ENCODE peak calls at places on chromosomes 4 and X, in nine cellular contexts. G, W, M, Y, F, D, C, Q and R are unnamed samples.

GRCh38 chr4:156971623-156972369 is at the start of gene PDGFC:
- DNase-seq in G (peak), W (peak), M (peak), Y (peak), F (peak), D (peak), C (peak), Q (peak), R (peak)

GRCh38 chr4:1463927-1464540 is 57.8 kb upstream of the NKX1-1 start:
- DNase-seq in G (no peak), W (no peak), M (no peak), Y (no peak), F (no peak), D (no peak), C (peak), Q (no peak), R (no peak)

GRCh38 chr4:163548481-163549243 is 54.2 kb downstream of the TMA16 start:
- DNase-seq in G (no peak), W (peak), M (no peak), Y (no peak), F (no peak), D (peak), C (no peak), Q (peak), R (peak)

GRCh38 chrX:132266583-132267355 is 47.5 kb upstream of the RAP2C start:
- DNase-seq in G (no peak), W (no peak), M (peak), Y (no peak), F (no peak), D (no peak), C (no peak), Q (no peak), R (peak)

GRCh38 chrX:99394450-99394849 is 1015.6 kb downstream of the PCDH19 start:
- DNase-seq in G (no peak), W (peak), M (no peak), Y (no peak), F (no peak), D (no peak), C (no peak), Q (peak), R (no peak)

GRCh38 chrX:101462892-101463291 is 22.4 kb upstream of the ARMCX4 start:
- DNase-seq in G (peak), W (peak), M (no peak), Y (no peak), F (no peak), D (no peak), C (no peak), Q (peak), R (peak)

GRCh38 chr4:183905593-183906485 is 732 bp downstream of the STOX2 start:
- DNase-seq in G (peak), W (no peak), M (no peak), Y (no peak), F (peak), D (no peak), C (peak), Q (peak), R (peak)

GRCh38 chr4:90995996-90996395 is 868.8 kb downstream of the CCSER1 start:
- DNase-seq in G (no peak), W (no peak), M (no peak), Y (no peak), F (no peak), D (no peak), C (no peak), Q (no peak), R (no peak)

GRCh38 chr4:96164814-96165351 is 325.0 kb downstream of the PDHA2 start:
- DNase-seq in G (no peak), W (no peak), M (no peak), Y (no peak), F (no peak), D (no peak), C (no peak), Q (no peak), R (peak)

GRCh38 chr4:48588230-48588943 is 98.3 kb downstream of the ZAR1 start:
- DNase-seq in G (no peak), W (no peak), M (no peak), Y (no peak), F (no peak), D (no peak), C (no peak), Q (no peak), R (peak)
- TF ChIP-seq CTCF in G (no peak), W (no peak), M (no peak), Y (no peak), F (no peak), D (no peak), C (no peak), Q (no peak), R (no peak)

DNA sequence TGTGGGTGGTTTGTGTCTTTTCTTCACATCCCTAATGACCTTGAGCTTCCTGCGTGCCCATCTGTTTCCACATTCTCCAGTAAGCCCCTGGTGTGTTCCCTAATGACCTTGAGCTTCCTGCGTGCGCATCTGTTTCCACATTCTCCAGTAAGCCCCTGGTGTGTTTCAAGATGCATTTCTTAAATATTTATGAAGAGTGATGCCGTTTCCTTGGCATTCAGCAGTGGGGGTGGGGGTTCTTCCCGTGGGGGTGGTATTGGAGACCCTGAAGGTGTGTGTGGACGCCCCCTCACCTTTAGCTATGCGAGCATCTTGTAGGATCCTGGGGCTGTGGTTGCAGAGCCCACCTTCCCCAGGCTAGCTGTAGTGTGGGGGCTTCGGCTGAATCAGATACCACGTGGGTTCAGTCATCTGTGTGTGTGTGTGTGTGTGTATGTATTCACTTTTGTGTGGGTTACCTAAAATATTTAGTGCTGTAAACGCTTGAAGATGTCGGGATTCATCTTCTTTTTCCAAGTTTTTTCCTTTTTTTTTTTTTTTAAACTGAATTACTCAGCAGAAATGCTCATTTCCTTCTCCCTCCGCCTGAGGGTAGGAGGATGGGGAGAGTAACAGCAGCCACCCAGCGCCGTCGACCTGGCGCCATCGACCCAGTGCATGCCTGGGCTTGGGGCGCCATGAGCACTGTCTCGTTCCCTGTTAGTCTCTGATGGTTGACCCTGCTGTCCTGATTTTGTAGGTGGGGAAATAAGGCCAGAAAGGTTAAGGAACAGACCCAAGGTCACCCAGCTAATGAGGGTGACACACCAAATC is 9.9 kb downstream of the NSG1 start:
- DNase-seq in G (no peak), W (no peak), M (no peak), Y (no peak), F (no peak), D (no peak), C (no peak), Q (no peak), R (no peak)
- H3K4me3 ChIP-seq in G (no peak), W (no peak), M (no peak), Y (no peak), F (no peak), D (no peak), C (no peak), Q (no peak), R (no peak)

GRCh38 chrX:149647505-149647904 is 15.9 kb upstream of the TMEM185A start:
- DNase-seq in G (no peak), W (no peak), M (no peak), Y (no peak), F (no peak), D (no peak), C (no peak), Q (no peak), R (no peak)

GRCh38 chrX:149650162-149650561 is 18.6 kb upstream of the TMEM185A start:
- DNase-seq in G (no peak), W (no peak), M (no peak), Y (no peak), F (no peak), D (no peak), C (no peak), Q (no peak), R (no peak)

GRCh38 chrX:149643496-149643895 is 11.9 kb upstream of the TMEM185A start:
- DNase-seq in G (no peak), W (no peak), M (no peak), Y (no peak), F (no peak), D (no peak), C (no peak), Q (no peak), R (no peak)

GRCh38 chrX:149652232-149652981 is 20.8 kb upstream of the TMEM185A start:
- DNase-seq in G (no peak), W (no peak), M (no peak), Y (no peak), F (no peak), D (no peak), C (no peak), Q (no peak), R (no peak)

GRCh38 chrX:149648932-149649331 is 17.3 kb upstream of the TMEM185A start:
- DNase-seq in G (no peak), W (no peak), M (no peak), Y (no peak), F (no peak), D (no peak), C (no peak), Q (no peak), R (no peak)
- TF ChIP-seq CTCF in G (no peak), W (no peak), M (no peak), Y (no peak), F (no peak), D (peak), C (no peak), Q (no peak), R (no peak)

GRCh38 chr4:122688529-122688928 is 44.0 kb upstream of the BBS12 start:
- DNase-seq in G (no peak), W (no peak), M (no peak), Y (no peak), F (no peak), D (no peak), C (no peak), Q (no peak), R (no peak)
- H3K4me3 ChIP-seq in G (no peak), W (no peak), M (peak), Y (no peak), F (no peak), D (no peak), C (peak), Q (no peak), R (no peak)

DNA sequence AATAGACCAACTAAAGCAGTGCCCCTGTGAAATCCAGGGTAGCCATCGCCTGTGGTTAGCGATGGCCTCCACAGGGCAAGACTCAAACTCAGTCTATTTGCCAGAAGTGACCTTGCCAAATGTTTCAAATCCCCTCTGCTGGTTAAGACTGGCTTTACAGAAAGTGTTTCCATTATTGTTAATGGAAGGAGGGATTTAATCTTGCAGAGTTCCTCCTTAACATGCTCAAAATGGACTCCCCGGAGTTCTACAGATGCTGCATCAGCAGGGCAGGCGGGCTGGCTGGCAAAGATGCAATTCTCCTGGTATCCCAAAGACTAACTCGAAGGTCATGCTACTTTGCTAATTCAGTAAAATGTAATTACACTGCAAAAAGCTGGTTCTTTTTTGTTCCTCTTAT is 313.0 kb upstream of the SLC7A11 start:
- DNase-seq in G (no peak), W (no peak), M (no peak), Y (no peak), F (no peak), D (no peak), C (no peak), Q (no peak), R (no peak)
- TF ChIP-seq CTCF in G (no peak), W (no peak), M (no peak), Y (no peak), F (no peak), D (no peak), C (no peak), Q (peak), R (no peak)